ENCODE peak calls at places on chromosomes 11 and 22, in seven cellular contexts. V is NCI-H2081; B is Right ventricle myocardium superior; M is nephron progenitor cell; U is activated CD8-positive, alpha-beta memory T cell treated with anti-CD3 and anti-CD28 coated beads for 1 hour; H is GM04504; W is cortex of kidney. G is an unnamed sample.

GRCh38 chr11:118928108-118928869 is 2.6 kb upstream of the BCL9L start:
- DNase-seq in V (peak; percentile 93), B (peak; percentile 91), M (peak; percentile 94), U (peak; percentile 84), H (peak; percentile 92), W (no peak), G (peak; percentile 98)

GRCh38 chr11:119415517-119415916 is 7.5 kb downstream of the THY1 start:
- DNase-seq in V (no peak), B (no peak), M (no peak), U (no peak), H (no peak), W (no peak), G (no peak)

GRCh38 chr11:81674211-81674610 is 1059.5 kb downstream of the FAM181B start:
- DNase-seq in V (no peak), B (no peak), M (no peak), U (no peak), H (no peak), W (no peak), G (no peak)

GRCh38 chr11:134261626-134262488 is 8.5 kb downstream of the ACAD8 start:
- DNase-seq in V (peak; percentile 61), B (no peak), M (peak; percentile 35), U (no peak), H (no peak), W (no peak), G (peak; percentile 50)

GRCh38 chr22:22164541-22165272 is 79.9 kb upstream of the VPREB1 start:
- DNase-seq in V (no peak), B (no peak), M (no peak), U (no peak), H (no peak), W (no peak), G (peak; percentile 33)

GRCh38 chr11:2272241-2272945 is 2.0 kb upstream of the ASCL2 start:
- DNase-seq in V (no peak), B (peak; percentile 17), M (no peak), U (no peak), H (no peak), W (no peak), G (no peak)

GRCh38 chr11:104852811-104853210 is 45.4 kb downstream of the CASP12 start:
- DNase-seq in V (no peak), B (no peak), M (no peak), U (no peak), H (peak; percentile 1), W (no peak), G (no peak)

GRCh38 chr11:9132203-9132878 is 40.9 kb upstream of the SCUBE2 start:
- DNase-seq in V (no peak), B (no peak), M (no peak), U (no peak), H (no peak), W (no peak), G (no peak)

GRCh38 chr11:1302041-1302460 is 7.4 kb downstream of the TOLLIP start:
- DNase-seq in V (no peak), B (no peak), M (no peak), U (no peak), H (no peak), W (no peak), G (no peak)

GRCh38 chr11:71079795-71080194 is 172.6 kb downstream of the SHANK2 start:
- DNase-seq in V (no peak), B (no peak), M (no peak), U (no peak), H (no peak), W (no peak), G (no peak)

GRCh38 chr11:101707477-101707876 is 123.7 kb upstream of the TRPC6 start:
- DNase-seq in V (no peak), B (peak; percentile 33), M (no peak), U (no peak), H (no peak), W (no peak), G (no peak)

GRCh38 chr11:31022080-31022479 is 347.5 kb downstream of the DCDC1 start:
- DNase-seq in V (peak; percentile 60), B (no peak), M (no peak), U (no peak), H (no peak), W (no peak), G (no peak)

GRCh38 chr11:132908017-132908810 is 624.1 kb downstream of the OPCML start:
- DNase-seq in V (no peak), B (no peak), M (no peak), U (no peak), H (no peak), W (no peak), G (no peak)

GRCh38 chr11:129249351-129249750 is 57.2 kb upstream of the ARHGAP32 start:
- DNase-seq in V (no peak), B (no peak), M (no peak), U (no peak), H (peak; percentile 79), W (no peak), G (no peak)

GRCh38 chr11:87712802-87713202 is 462.4 kb downstream of the RAB38 start:
- DNase-seq in V (no peak), B (no peak), M (no peak), U (no peak), H (no peak), W (no peak), G (peak; percentile 67)

GRCh38 chr22:31343235-31344191 is 2.6 kb downstream of the PATZ1 start:
- DNase-seq in V (peak; percentile 62), B (no peak), M (peak; percentile 63), U (no peak), H (no peak), W (no peak), G (peak; percentile 94)

GRCh38 chr22:17213976-17214375 is 5.3 kb downstream of the ADA2 start:
- DNase-seq in V (no peak), B (peak; percentile 74), M (peak; percentile 41), U (peak; percentile 33), H (no peak), W (no peak), G (peak; percentile 68)

GRCh38 chr22:39384750-39385480 is 14.7 kb upstream of the TAB1 start:
- DNase-seq in V (no peak), B (no peak), M (peak; percentile 40), U (no peak), H (no peak), W (no peak), G (peak; percentile 65)

GRCh38 chr11:10878408-10879214 is 20.8 kb upstream of the ZBED5 start:
- DNase-seq in V (peak; percentile 34), B (no peak), M (no peak), U (no peak), H (no peak), W (no peak), G (peak; percentile 77)

GRCh38 chr11:64629796-64630562 is 39.0 kb downstream of the SLC22A12 start:
- DNase-seq in V (no peak), B (no peak), M (peak; percentile 77), U (no peak), H (no peak), W (no peak), G (peak; percentile 63)

GRCh38 chr11:45361551-45361950 is 75.4 kb upstream of the SYT13 start:
- DNase-seq in V (no peak), B (no peak), M (no peak), U (no peak), H (no peak), W (no peak), G (no peak)

GRCh38 chr11:72232260-72233055 is 7.9 kb downstream of the INPPL1 start:
- DNase-seq in V (no peak), B (no peak), M (no peak), U (no peak), H (no peak), W (no peak), G (no peak)

GRCh38 chr11:103870821-103871309 is 165.6 kb upstream of the DDI1 start:
- DNase-seq in V (no peak), B (peak; percentile 72), M (no peak), U (no peak), H (no peak), W (no peak), G (no peak)

GRCh38 chr11:67356551-67356866 is 3.2 kb upstream of the POLD4 start:
- DNase-seq in V (no peak), B (no peak), M (no peak), U (no peak), H (no peak), W (no peak), G (no peak)